ENCODE peak calls at places on chromosomes 6 and 20, in ten cellular contexts. P is naive thymus-derived CD8-positive, alpha-beta T cell; L is aorta; S is transverse colon; K is ELR; Y is CD4-positive, alpha-beta T cell; B is MCF 10A; U is cardiac muscle cell; M is M059J; Q is upper lobe of left lung. C is an unnamed sample.

GRCh38 chr20:59137532-59137931 is 26.1 kb upstream of the ZNF831 start:
- DNase-seq in P (no peak), L (no peak), S (peak; percentile 91), K (no peak), Y (no peak), B (no peak), U (no peak), M (no peak), Q (no peak), C (no peak)

GRCh38 chr20:63457737-63458136 is 14.7 kb downstream of the KCNQ2 start:
- DNase-seq in P (no peak), L (peak; percentile 71), S (no peak), K (peak; percentile 44), Y (no peak), B (peak; percentile 56), U (peak; percentile 7), M (peak; percentile 89), Q (no peak), C (peak; percentile 42)

GRCh38 chr6:122589115-122589514 is 21.1 kb upstream of the PKIB start:
- DNase-seq in P (no peak), L (no peak), S (no peak), K (no peak), Y (no peak), B (no peak), U (no peak), M (no peak), Q (no peak), C (no peak)

GRCh38 chr20:58023346-58023745 is 205.1 kb downstream of the ANKRD60 start:
- DNase-seq in P (no peak), L (no peak), S (no peak), K (no peak), Y (no peak), B (no peak), U (no peak), M (no peak), Q (no peak), C (no peak)

GRCh38 chr6:84671188-84671587 is 93.2 kb downstream of the TBX18 start:
- DNase-seq in P (no peak), L (no peak), S (no peak), K (no peak), Y (no peak), B (no peak), U (no peak), M (peak; percentile 13), Q (no peak), C (no peak)

GRCh38 chr6:70299456-70299855 is 3.4 kb downstream of the COL9A1 start:
- DNase-seq in P (no peak), L (no peak), S (no peak), K (peak; percentile 21), Y (no peak), B (peak; percentile 40), U (peak; percentile 35), M (peak; percentile 22), Q (no peak), C (peak; percentile 15)

GRCh38 chr6:159451051-159451450 is 242.0 kb downstream of the SOD2 start:
- DNase-seq in P (no peak), L (no peak), S (no peak), K (peak; percentile 56), Y (no peak), B (peak; percentile 6), U (peak; percentile 82), M (no peak), Q (no peak), C (peak; percentile 1)

GRCh38 chr20:10171864-10172751 is 46.5 kb upstream of the SNAP25 start:
- DNase-seq in P (no peak), L (peak; percentile 70), S (peak; percentile 22), K (peak; percentile 78), Y (no peak), B (peak; percentile 38), U (peak; percentile 42), M (peak; percentile 93), Q (peak; percentile 43), C (peak; percentile 25)

GRCh38 chr20:8766868-8767390 is 302.0 kb upstream of the PLCB4 start:
- DNase-seq in P (no peak), L (no peak), S (no peak), K (no peak), Y (no peak), B (no peak), U (no peak), M (peak; percentile 29), Q (no peak), C (no peak)

GRCh38 chr20:63049561-63050221 is 42.9 kb upstream of the BHLHE23 start:
- DNase-seq in P (no peak), L (peak; percentile 36), S (no peak), K (no peak), Y (no peak), B (no peak), U (no peak), M (no peak), Q (no peak), C (no peak)

GRCh38 chr20:55095745-55096450 is 620.5 kb downstream of the DOK5 start:
- DNase-seq in P (no peak), L (no peak), S (no peak), K (no peak), Y (no peak), B (no peak), U (no peak), M (no peak), Q (no peak), C (peak; percentile 2)

GRCh38 chr20:9884666-9885065 is 45.8 kb upstream of the PAK5 start:
- DNase-seq in P (no peak), L (no peak), S (no peak), K (peak; percentile 35), Y (no peak), B (peak; percentile 25), U (no peak), M (peak; percentile 32), Q (no peak), C (peak; percentile 1)

GRCh38 chr20:15965165-15965564 is 608.1 kb downstream of the KIF16B start:
- DNase-seq in P (no peak), L (no peak), S (no peak), K (no peak), Y (no peak), B (no peak), U (no peak), M (no peak), Q (no peak), C (no peak)

GRCh38 chr6:32829495-32829894 is 9.0 kb downstream of the TAP2 start:
- DNase-seq in P (no peak), L (no peak), S (no peak), K (no peak), Y (no peak), B (no peak), U (no peak), M (no peak), Q (no peak), C (no peak)

GRCh38 chr6:3617681-3618299 is 133.7 kb downstream of the PXDC1 start:
- DNase-seq in P (no peak), L (no peak), S (no peak), K (no peak), Y (no peak), B (no peak), U (no peak), M (no peak), Q (no peak), C (no peak)

GRCh38 chr20:47493175-47493953 is 8.3 kb upstream of the NCOA3 start:
- DNase-seq in P (peak; percentile 30), L (peak; percentile 89), S (peak; percentile 93), K (peak; percentile 57), Y (peak; percentile 12), B (peak; percentile 90), U (peak; percentile 94), M (peak; percentile 88), Q (peak; percentile 83), C (peak; percentile 79)

GRCh38 chr6:39416728-39417127 is 94.2 kb upstream of the KCNK16 start:
- DNase-seq in P (no peak), L (no peak), S (no peak), K (peak; percentile 98), Y (no peak), B (peak; percentile 87), U (peak; percentile 58), M (peak; percentile 96), Q (no peak), C (peak; percentile 85)

GRCh38 chr6:111663692-111664564 is 58.2 kb upstream of the TRAF3IP2 start:
- DNase-seq in P (no peak), L (peak; percentile 74), S (no peak), K (peak; percentile 47), Y (no peak), B (no peak), U (peak; percentile 89), M (no peak), Q (no peak), C (no peak)

GRCh38 chr6:152893187-152893586 is 89.7 kb downstream of the FBXO5 start:
- DNase-seq in P (no peak), L (no peak), S (no peak), K (no peak), Y (no peak), B (no peak), U (no peak), M (no peak), Q (no peak), C (no peak)

GRCh38 chr20:17825949-17826843 is 126.4 kb downstream of the BANF2 start:
- DNase-seq in P (no peak), L (no peak), S (no peak), K (peak; percentile 43), Y (no peak), B (no peak), U (no peak), M (peak; percentile 59), Q (no peak), C (no peak)

GRCh38 chr6:164889980-164890379 is 419.4 kb downstream of the C6orf118 start:
- DNase-seq in P (no peak), L (no peak), S (no peak), K (no peak), Y (no peak), B (no peak), U (no peak), M (no peak), Q (no peak), C (no peak)

GRCh38 chr6:167970236-167970635 is 27.2 kb upstream of the KIF25 start:
- DNase-seq in P (no peak), L (no peak), S (no peak), K (no peak), Y (no peak), B (no peak), U (no peak), M (no peak), Q (no peak), C (no peak)

GRCh38 chr20:29873946-29874345 is 1383.5 kb upstream of the DEFB115 start:
- DNase-seq in P (no peak), L (peak; percentile 78), S (peak; percentile 29), K (peak; percentile 62), Y (no peak), B (no peak), U (peak; percentile 65), M (peak; percentile 40), Q (peak; percentile 72), C (no peak)

GRCh38 chr6:38169826-38170526 is 350.4 kb downstream of the ZFAND3 start:
- DNase-seq in P (no peak), L (no peak), S (peak; percentile 58), K (no peak), Y (no peak), B (no peak), U (no peak), M (no peak), Q (no peak), C (no peak)

GRCh38 chr6:52422156-52422555 is 2.0 kb downstream of the EFHC1 start:
- DNase-seq in P (no peak), L (no peak), S (no peak), K (no peak), Y (no peak), B (no peak), U (no peak), M (no peak), Q (no peak), C (no peak)

C was measured in renal cortical epithelial cell.